ENCODE peak calls at places on chromosomes 2 and 18, in ten cellular contexts. One of them, this sample, is unnamed.

GRCh38 chr2:239647037-239647436 is 246.2 kb upstream of the HDAC4 start:
- DNase-seq in esophagus squamous epithelium: no peak
- DNase-seq in osteocyte: no peak
- DNase-seq in GM20000: no peak
- DNase-seq in body of pancreas: no peak
- DNase-seq in nephron progenitor cell: no peak
- DNase-seq in progenitor cell of endocrine pancreas: no peak
- DNase-seq in astrocyte of the spinal cord: no peak
- DNase-seq in sigmoid colon: no peak
- DNase-seq in WTC11: no peak
- DNase-seq in this sample: no peak

GRCh38 chr2:27379840-27380625 is 501 bp downstream of the ZNF513 start:
- DNase-seq in esophagus squamous epithelium: peak; percentile 41
- DNase-seq in osteocyte: no peak
- DNase-seq in GM20000: peak; percentile 42
- DNase-seq in body of pancreas: no peak
- DNase-seq in nephron progenitor cell: peak; percentile 79
- DNase-seq in progenitor cell of endocrine pancreas: peak; percentile 42
- DNase-seq in astrocyte of the spinal cord: peak; percentile 17
- DNase-seq in sigmoid colon: peak; percentile 88
- DNase-seq in WTC11: no peak
- DNase-seq in this sample: no peak

GRCh38 chr2:137118140-137118539 is 352.8 kb downstream of the THSD7B start:
- DNase-seq in esophagus squamous epithelium: no peak
- DNase-seq in osteocyte: no peak
- DNase-seq in GM20000: no peak
- DNase-seq in body of pancreas: no peak
- DNase-seq in nephron progenitor cell: no peak
- DNase-seq in progenitor cell of endocrine pancreas: no peak
- DNase-seq in astrocyte of the spinal cord: no peak
- DNase-seq in sigmoid colon: no peak
- DNase-seq in WTC11: no peak
- DNase-seq in this sample: no peak

GRCh38 chr2:7738596-7738995 is 821.4 kb downstream of the RNF144A start:
- DNase-seq in esophagus squamous epithelium: no peak
- DNase-seq in osteocyte: no peak
- DNase-seq in GM20000: no peak
- DNase-seq in body of pancreas: no peak
- DNase-seq in nephron progenitor cell: no peak
- DNase-seq in progenitor cell of endocrine pancreas: no peak
- DNase-seq in astrocyte of the spinal cord: no peak
- DNase-seq in sigmoid colon: no peak
- DNase-seq in WTC11: no peak
- DNase-seq in this sample: no peak

GRCh38 chr18:3207565-3207964 is 12.2 kb downstream of the MYOM1 start:
- DNase-seq in esophagus squamous epithelium: no peak
- DNase-seq in osteocyte: no peak
- DNase-seq in GM20000: no peak
- DNase-seq in body of pancreas: no peak
- DNase-seq in nephron progenitor cell: no peak
- DNase-seq in progenitor cell of endocrine pancreas: no peak
- DNase-seq in astrocyte of the spinal cord: no peak
- DNase-seq in sigmoid colon: no peak
- DNase-seq in WTC11: no peak
- DNase-seq in this sample: no peak

GRCh38 chr18:58186258-58186948 is 142.4 kb downstream of the NEDD4L start:
- DNase-seq in esophagus squamous epithelium: no peak
- DNase-seq in osteocyte: no peak
- DNase-seq in GM20000: no peak
- DNase-seq in body of pancreas: peak; percentile 74
- DNase-seq in nephron progenitor cell: no peak
- DNase-seq in progenitor cell of endocrine pancreas: no peak
- DNase-seq in astrocyte of the spinal cord: peak; percentile 82
- DNase-seq in sigmoid colon: no peak
- DNase-seq in WTC11: no peak
- DNase-seq in this sample: no peak

GRCh38 chr18:3889803-3890202 is 439.8 kb downstream of the TGIF1 start:
- DNase-seq in esophagus squamous epithelium: no peak
- DNase-seq in osteocyte: no peak
- DNase-seq in GM20000: no peak
- DNase-seq in body of pancreas: no peak
- DNase-seq in nephron progenitor cell: no peak
- DNase-seq in progenitor cell of endocrine pancreas: no peak
- DNase-seq in astrocyte of the spinal cord: peak; percentile 91
- DNase-seq in sigmoid colon: no peak
- DNase-seq in WTC11: no peak
- DNase-seq in this sample: no peak

GRCh38 chr2:58283931-58284330 is 42.8 kb upstream of the FANCL start:
- DNase-seq in esophagus squamous epithelium: no peak
- DNase-seq in osteocyte: no peak
- DNase-seq in GM20000: no peak
- DNase-seq in body of pancreas: no peak
- DNase-seq in nephron progenitor cell: no peak
- DNase-seq in progenitor cell of endocrine pancreas: no peak
- DNase-seq in astrocyte of the spinal cord: no peak
- DNase-seq in sigmoid colon: no peak
- DNase-seq in WTC11: no peak
- DNase-seq in this sample: no peak

GRCh38 chr2:133422946-133423345 is 145.3 kb downstream of the NCKAP5 start:
- DNase-seq in esophagus squamous epithelium: no peak
- DNase-seq in osteocyte: no peak
- DNase-seq in GM20000: no peak
- DNase-seq in body of pancreas: no peak
- DNase-seq in nephron progenitor cell: no peak
- DNase-seq in progenitor cell of endocrine pancreas: no peak
- DNase-seq in astrocyte of the spinal cord: peak; percentile 64
- DNase-seq in sigmoid colon: no peak
- DNase-seq in WTC11: no peak
- DNase-seq in this sample: no peak

GRCh38 chr2:202442882-202443281 is 66.8 kb downstream of the BMPR2 start:
- DNase-seq in esophagus squamous epithelium: no peak
- DNase-seq in osteocyte: no peak
- DNase-seq in GM20000: no peak
- DNase-seq in body of pancreas: no peak
- DNase-seq in nephron progenitor cell: no peak
- DNase-seq in progenitor cell of endocrine pancreas: no peak
- DNase-seq in astrocyte of the spinal cord: no peak
- DNase-seq in sigmoid colon: no peak
- DNase-seq in WTC11: no peak
- DNase-seq in this sample: no peak

GRCh38 chr2:43226558-43226954 is at the start of gene ZFP36L2:
- DNase-seq in esophagus squamous epithelium: peak; percentile 84
- DNase-seq in osteocyte: peak; percentile 99
- DNase-seq in GM20000: peak; percentile 99
- DNase-seq in body of pancreas: peak; percentile 97
- DNase-seq in nephron progenitor cell: peak; percentile 92
- DNase-seq in progenitor cell of endocrine pancreas: peak; percentile 85
- DNase-seq in astrocyte of the spinal cord: peak; percentile 97
- DNase-seq in sigmoid colon: peak; percentile 98
- DNase-seq in WTC11: peak; percentile 85
- DNase-seq in this sample: peak; percentile 95
- TF ChIP-seq CTCF in esophagus squamous epithelium: no peak
- TF ChIP-seq CTCF in osteocyte: no peak
- TF ChIP-seq CTCF in GM20000: no peak
- TF ChIP-seq CTCF in body of pancreas: peak; percentile 20
- TF ChIP-seq CTCF in nephron progenitor cell: no peak
- TF ChIP-seq CTCF in progenitor cell of endocrine pancreas: no peak
- TF ChIP-seq CTCF in astrocyte of the spinal cord: no peak
- TF ChIP-seq CTCF in sigmoid colon: no peak
- TF ChIP-seq CTCF in WTC11: no peak
- TF ChIP-seq CTCF in this sample: no peak

GRCh38 chr2:106108351-106108750 is 85.8 kb downstream of the UXS1 start:
- DNase-seq in esophagus squamous epithelium: no peak
- DNase-seq in osteocyte: peak; percentile 77
- DNase-seq in GM20000: no peak
- DNase-seq in body of pancreas: no peak
- DNase-seq in nephron progenitor cell: no peak
- DNase-seq in progenitor cell of endocrine pancreas: no peak
- DNase-seq in astrocyte of the spinal cord: peak; percentile 56
- DNase-seq in sigmoid colon: no peak
- DNase-seq in WTC11: no peak
- DNase-seq in this sample: no peak
- TF ChIP-seq CTCF in esophagus squamous epithelium: no peak
- TF ChIP-seq CTCF in osteocyte: peak; percentile 63
- TF ChIP-seq CTCF in GM20000: no peak
- TF ChIP-seq CTCF in body of pancreas: no peak
- TF ChIP-seq CTCF in nephron progenitor cell: no peak
- TF ChIP-seq CTCF in progenitor cell of endocrine pancreas: no peak
- TF ChIP-seq CTCF in astrocyte of the spinal cord: peak; percentile 67
- TF ChIP-seq CTCF in sigmoid colon: no peak
- TF ChIP-seq CTCF in WTC11: no peak
- TF ChIP-seq CTCF in this sample: no peak

GRCh38 chr2:66455490-66455889 is 20.6 kb downstream of the MEIS1 start:
- DNase-seq in esophagus squamous epithelium: no peak
- DNase-seq in osteocyte: no peak
- DNase-seq in GM20000: no peak
- DNase-seq in body of pancreas: no peak
- DNase-seq in nephron progenitor cell: no peak
- DNase-seq in progenitor cell of endocrine pancreas: no peak
- DNase-seq in astrocyte of the spinal cord: no peak
- DNase-seq in sigmoid colon: no peak
- DNase-seq in WTC11: no peak
- DNase-seq in this sample: no peak

GRCh38 chr2:66456183-66457041 is 21.5 kb downstream of the MEIS1 start:
- DNase-seq in esophagus squamous epithelium: no peak
- DNase-seq in osteocyte: no peak
- DNase-seq in GM20000: no peak
- DNase-seq in body of pancreas: no peak
- DNase-seq in nephron progenitor cell: no peak
- DNase-seq in progenitor cell of endocrine pancreas: no peak
- DNase-seq in astrocyte of the spinal cord: peak; percentile 51
- DNase-seq in sigmoid colon: no peak
- DNase-seq in WTC11: no peak
- DNase-seq in this sample: no peak

GRCh38 chr2:66452917-66453316 is 18.0 kb downstream of the MEIS1 start:
- DNase-seq in esophagus squamous epithelium: no peak
- DNase-seq in osteocyte: no peak
- DNase-seq in GM20000: no peak
- DNase-seq in body of pancreas: no peak
- DNase-seq in nephron progenitor cell: no peak
- DNase-seq in progenitor cell of endocrine pancreas: no peak
- DNase-seq in astrocyte of the spinal cord: no peak
- DNase-seq in sigmoid colon: no peak
- DNase-seq in WTC11: no peak
- DNase-seq in this sample: no peak

GRCh38 chr2:66461751-66462150 is 26.8 kb downstream of the MEIS1 start:
- DNase-seq in esophagus squamous epithelium: no peak
- DNase-seq in osteocyte: no peak
- DNase-seq in GM20000: no peak
- DNase-seq in body of pancreas: no peak
- DNase-seq in nephron progenitor cell: no peak
- DNase-seq in progenitor cell of endocrine pancreas: no peak
- DNase-seq in astrocyte of the spinal cord: no peak
- DNase-seq in sigmoid colon: no peak
- DNase-seq in WTC11: no peak
- DNase-seq in this sample: no peak

GRCh38 chr2:66457545-66457944 is 22.6 kb downstream of the MEIS1 start:
- DNase-seq in esophagus squamous epithelium: no peak
- DNase-seq in osteocyte: no peak
- DNase-seq in GM20000: no peak
- DNase-seq in body of pancreas: no peak
- DNase-seq in nephron progenitor cell: no peak
- DNase-seq in progenitor cell of endocrine pancreas: no peak
- DNase-seq in astrocyte of the spinal cord: no peak
- DNase-seq in sigmoid colon: no peak
- DNase-seq in WTC11: no peak
- DNase-seq in this sample: no peak
- TF ChIP-seq CTCF in esophagus squamous epithelium: no peak
- TF ChIP-seq CTCF in osteocyte: no peak
- TF ChIP-seq CTCF in GM20000: no peak
- TF ChIP-seq CTCF in body of pancreas: no peak
- TF ChIP-seq CTCF in nephron progenitor cell: no peak
- TF ChIP-seq CTCF in progenitor cell of endocrine pancreas: no peak
- TF ChIP-seq CTCF in astrocyte of the spinal cord: no peak
- TF ChIP-seq CTCF in sigmoid colon: no peak
- TF ChIP-seq CTCF in WTC11: no peak
- TF ChIP-seq CTCF in this sample: no peak

GRCh38 chr2:105786231-105787230 is 41.8 kb downstream of the NCK2 start:
- DNase-seq in esophagus squamous epithelium: no peak
- DNase-seq in osteocyte: no peak
- DNase-seq in GM20000: no peak
- DNase-seq in body of pancreas: no peak
- DNase-seq in nephron progenitor cell: no peak
- DNase-seq in progenitor cell of endocrine pancreas: no peak
- DNase-seq in astrocyte of the spinal cord: no peak
- DNase-seq in sigmoid colon: no peak
- DNase-seq in WTC11: no peak
- DNase-seq in this sample: no peak

GRCh38 chr2:105787376-105788318 is 42.9 kb downstream of the NCK2 start:
- DNase-seq in esophagus squamous epithelium: no peak
- DNase-seq in osteocyte: no peak
- DNase-seq in GM20000: no peak
- DNase-seq in body of pancreas: peak; percentile 69
- DNase-seq in nephron progenitor cell: no peak
- DNase-seq in progenitor cell of endocrine pancreas: no peak
- DNase-seq in astrocyte of the spinal cord: no peak
- DNase-seq in sigmoid colon: no peak
- DNase-seq in WTC11: no peak
- DNase-seq in this sample: no peak

GRCh38 chr2:105790467-105791118 is 45.9 kb downstream of the NCK2 start:
- DNase-seq in esophagus squamous epithelium: no peak
- DNase-seq in osteocyte: no peak
- DNase-seq in GM20000: no peak
- DNase-seq in body of pancreas: no peak
- DNase-seq in nephron progenitor cell: no peak
- DNase-seq in progenitor cell of endocrine pancreas: no peak
- DNase-seq in astrocyte of the spinal cord: no peak
- DNase-seq in sigmoid colon: no peak
- DNase-seq in WTC11: no peak
- DNase-seq in this sample: no peak

GRCh38 chr2:105789745-105790466 is 45.2 kb downstream of the NCK2 start:
- DNase-seq in esophagus squamous epithelium: no peak
- DNase-seq in osteocyte: no peak
- DNase-seq in GM20000: peak; percentile 34
- DNase-seq in body of pancreas: no peak
- DNase-seq in nephron progenitor cell: no peak
- DNase-seq in progenitor cell of endocrine pancreas: no peak
- DNase-seq in astrocyte of the spinal cord: peak; percentile 63
- DNase-seq in sigmoid colon: no peak
- DNase-seq in WTC11: no peak
- DNase-seq in this sample: no peak

DNA sequence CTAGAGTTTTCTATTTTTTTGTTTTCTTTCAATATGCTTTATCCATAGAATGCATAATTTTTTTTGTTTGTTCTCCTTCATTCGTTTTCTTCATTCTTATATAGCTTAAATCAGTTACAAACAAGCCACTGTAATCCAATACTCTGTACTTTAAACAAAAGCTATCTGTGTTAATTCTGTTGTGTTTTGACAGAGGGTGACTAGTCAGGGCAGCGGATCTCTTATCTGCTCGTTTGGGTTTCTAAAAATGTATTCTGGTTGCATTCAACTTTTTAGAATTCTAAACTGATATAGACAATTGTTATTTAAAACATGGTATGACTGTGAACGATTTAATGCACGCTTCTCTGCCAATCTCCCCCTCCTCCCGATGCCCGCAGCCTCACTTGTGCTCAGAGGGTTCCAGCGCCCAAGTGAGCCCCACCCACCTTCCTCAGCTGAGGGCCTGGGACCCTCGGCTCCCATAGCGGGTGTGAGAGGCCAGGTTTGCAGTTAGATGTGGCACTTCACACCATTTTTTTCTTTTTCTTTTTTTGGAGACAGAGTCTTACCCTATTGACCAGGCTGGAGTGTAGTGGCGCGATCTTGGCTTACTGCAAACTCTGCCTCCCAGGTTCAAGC is 44.1 kb downstream of the NCK2 start:
- DNase-seq in esophagus squamous epithelium: no peak
- DNase-seq in osteocyte: no peak
- DNase-seq in GM20000: no peak
- DNase-seq in body of pancreas: no peak
- DNase-seq in nephron progenitor cell: no peak
- DNase-seq in progenitor cell of endocrine pancreas: no peak
- DNase-seq in astrocyte of the spinal cord: no peak
- DNase-seq in sigmoid colon: no peak
- DNase-seq in WTC11: no peak
- DNase-seq in this sample: no peak
- TF ChIP-seq CTCF in esophagus squamous epithelium: no peak
- TF ChIP-seq CTCF in osteocyte: no peak
- TF ChIP-seq CTCF in GM20000: no peak
- TF ChIP-seq CTCF in body of pancreas: no peak
- TF ChIP-seq CTCF in nephron progenitor cell: no peak
- TF ChIP-seq CTCF in progenitor cell of endocrine pancreas: no peak
- TF ChIP-seq CTCF in astrocyte of the spinal cord: no peak
- TF ChIP-seq CTCF in sigmoid colon: no peak
- TF ChIP-seq CTCF in WTC11: no peak
- TF ChIP-seq CTCF in this sample: no peak